ENCODE peak calls at places on chromosomes 12 and 14, in six cellular contexts. B, I, P, O, W and H are unnamed samples.

GRCh38 chr12:127280393-127281275 is 986.3 kb upstream of the TMEM132C start:
- DNase-seq in P (peak; percentile 27), O (peak; percentile 62), B (no peak), I (peak; percentile 82), W (peak; percentile 59), H (no peak)

GRCh38 chr12:124761876-124762275 is 101.8 kb downstream of the SCARB1 start:
- DNase-seq in O (no peak), W (peak; percentile 39), I (no peak), B (no peak), P (no peak), H (no peak)

GRCh38 chr14:76775159-76775694 is 14.0 kb downstream of the VASH1 start:
- DNase-seq in P (no peak), O (no peak), W (no peak), B (no peak), I (no peak), H (no peak)

GRCh38 chr14:40847496-40847895 is 759.2 kb upstream of the LRFN5 start:
- DNase-seq in P (no peak), W (no peak), O (no peak), I (no peak), B (peak; percentile 53), H (no peak)

GRCh38 chr12:58665375-58665774 is 254.9 kb downstream of the LRIG3 start:
- DNase-seq in W (no peak), O (no peak), I (no peak), B (no peak), P (no peak), H (no peak)

GRCh38 chr12:39440101-39440500 is 2.8 kb downstream of the KIF21A start:
- DNase-seq in P (no peak), W (no peak), B (no peak), O (no peak), I (no peak), H (no peak)

GRCh38 chr12:56931474-56931978 is 2.7 kb downstream of the SDR9C7 start:
- DNase-seq in P (no peak), I (peak; percentile 44), W (no peak), B (peak; percentile 71), O (peak; percentile 19), H (no peak)

GRCh38 chr14:35818346-35819115 is 7.6 kb upstream of the BRMS1L start:
- DNase-seq in W (no peak), O (no peak), I (peak; percentile 52), B (peak; percentile 54), P (no peak), H (peak; percentile 75)

GRCh38 chr14:90999299-90999698 is 61.1 kb downstream of the RPS6KA5 start:
- DNase-seq in W (no peak), P (no peak), I (no peak), O (no peak), B (no peak), H (no peak)

GRCh38 chr14:36857136-36857535 is 195.5 kb downstream of the PAX9 start:
- DNase-seq in I (no peak), B (no peak), P (no peak), W (no peak), O (no peak), H (peak; percentile 74)

GRCh38 chr12:75814856-75815754 is 216.5 kb downstream of the PHLDA1 start:
- DNase-seq in W (no peak), B (peak; percentile 37), P (no peak), I (no peak), O (no peak), H (no peak)

GRCh38 chr14:71231521-71232393 is 324.5 kb downstream of the PCNX1 start:
- DNase-seq in W (no peak), B (no peak), O (no peak), P (no peak), I (peak; percentile 25), H (no peak)

GRCh38 chr14:50560929-50561280 is 960 bp downstream of the ATL1 start:
- DNase-seq in W (peak; percentile 22), O (no peak), B (peak; percentile 47), I (peak; percentile 77), P (no peak), H (peak; percentile 63)

GRCh38 chr12:119642986-119643385 is 24.9 kb upstream of the PRKAB1 start:
- DNase-seq in P (no peak), I (peak; percentile 20), W (no peak), O (no peak), B (no peak), H (no peak)

GRCh38 chr14:72975776-72976175 is 49.5 kb downstream of the DCAF4 start:
- DNase-seq in I (no peak), W (no peak), O (no peak), B (no peak), P (no peak), H (no peak)

GRCh38 chr12:1501695-1502440 is 92.5 kb downstream of the FBXL14 start:
- DNase-seq in B (no peak), O (no peak), W (no peak), I (no peak), P (no peak), H (no peak)

GRCh38 chr12:129246630-129247029 is 393.4 kb downstream of the GLT1D1 start:
- DNase-seq in W (no peak), B (no peak), O (no peak), I (no peak), P (no peak), H (no peak)

GRCh38 chr14:58898655-58899316 is 261.0 kb downstream of the DACT1 start:
- DNase-seq in W (no peak), O (no peak), B (peak; percentile 63), I (no peak), P (no peak), H (no peak)

GRCh38 chr12:97229036-97229435 is 233.6 kb upstream of the RMST start:
- DNase-seq in B (no peak), P (no peak), I (no peak), O (no peak), W (no peak), H (peak; percentile 97)

GRCh38 chr12:67693895-67694294 is 45.4 kb downstream of the DYRK2 start:
- DNase-seq in O (no peak), P (no peak), B (no peak), I (peak; percentile 30), W (no peak), H (no peak)

GRCh38 chr12:88029093-88029665 is at the start of gene C12orf50:
- DNase-seq in I (no peak), B (no peak), W (no peak), O (no peak), P (no peak), H (no peak)